ENCODE peak calls at places on chromosome 5, in eight cellular contexts. H is NCI-H1092 treated with DMSO at 0.1 percent for 48 hours; W is mesendoderm; J is CD4-positive, alpha-beta T cell; G is EL; N is left kidney; O is progenitor cell of endocrine pancreas; R is activated CD4-positive, CD25-positive, alpha-beta regulatory T cell. A is an unnamed sample.

GRCh38 chr5:136584474-136584873 is 219.1 kb upstream of the TRPC7 start:
- DNase-seq in H (no peak), W (no peak), J (no peak), G (no peak), N (no peak), O (no peak), R (no peak), A (no peak)

GRCh38 chr5:97422678-97423077 is 239.6 kb upstream of the RIOK2 start:
- DNase-seq in H (no peak), W (no peak), J (no peak), G (peak), N (no peak), O (no peak), R (no peak), A (no peak)

GRCh38 chr5:140346348-140347221 is at the start of gene HBEGF:
- DNase-seq in H (peak), W (peak), J (peak), G (peak), N (peak), O (peak), R (no peak), A (no peak)

GRCh38 chr5:174793684-174794328 is 69.4 kb downstream of the MSX2 start:
- DNase-seq in H (peak), W (peak), J (peak), G (peak), N (peak), O (peak), R (peak), A (peak)

GRCh38 chr5:979100-979817 is 29.3 kb upstream of the NKD2 start:
- DNase-seq in H (no peak), W (no peak), J (no peak), G (no peak), N (no peak), O (no peak), R (no peak), A (no peak)

GRCh38 chr5:72499730-72500129 is 7.5 kb downstream of the ZNF366 start:
- DNase-seq in H (no peak), W (no peak), J (no peak), G (no peak), N (no peak), O (no peak), R (no peak), A (no peak)

GRCh38 chr5:123496892-123497291 is 15.1 kb upstream of the CSNK1G3 start:
- DNase-seq in H (peak), W (no peak), J (no peak), G (no peak), N (no peak), O (no peak), R (no peak), A (no peak)

GRCh38 chr5:138974227-138975063 is 99.3 kb upstream of the LRRTM2 start:
- DNase-seq in H (no peak), W (no peak), J (no peak), G (no peak), N (peak), O (no peak), R (no peak), A (no peak)

GRCh38 chr5:9268226-9268625 is 277.6 kb downstream of the SEMA5A start:
- DNase-seq in H (no peak), W (no peak), J (no peak), G (no peak), N (peak), O (no peak), R (no peak), A (no peak)

GRCh38 chr5:111589320-111589719 is 77.0 kb upstream of the STARD4 start:
- DNase-seq in H (no peak), W (no peak), J (no peak), G (no peak), N (no peak), O (no peak), R (no peak), A (no peak)

GRCh38 chr5:80064124-80064523 is 29.0 kb downstream of the THBS4 start:
- DNase-seq in H (no peak), W (no peak), J (no peak), G (peak), N (no peak), O (no peak), R (no peak), A (no peak)

GRCh38 chr5:132767150-132767549 is 9.9 kb downstream of the SEPTIN8 start:
- DNase-seq in H (no peak), W (no peak), J (no peak), G (no peak), N (no peak), O (no peak), R (no peak), A (no peak)

GRCh38 chr5:179265529-179266290 is 79.6 kb downstream of the ADAMTS2 start:
- DNase-seq in H (peak), W (peak), J (no peak), G (peak), N (peak), O (no peak), R (no peak), A (no peak)

GRCh38 chr5:102807878-102808502 is 52.9 kb downstream of the PAM start:
- DNase-seq in H (peak), W (peak), J (no peak), G (peak), N (peak), O (no peak), R (no peak), A (no peak)

GRCh38 chr5:103033696-103034095 is 86.2 kb downstream of the GIN1 start:
- DNase-seq in H (no peak), W (no peak), J (no peak), G (no peak), N (no peak), O (no peak), R (no peak), A (no peak)

GRCh38 chr5:157222506-157223230 is 42.0 kb downstream of the ITK start:
- DNase-seq in H (no peak), W (no peak), J (peak), G (peak), N (no peak), O (no peak), R (peak), A (no peak)

GRCh38 chr5:54171645-54172384 is 138.6 kb downstream of the ARL15 start:
- DNase-seq in H (no peak), W (no peak), J (no peak), G (peak), N (no peak), O (no peak), R (no peak), A (no peak)

GRCh38 chr5:76326559-76327351 is 76.3 kb upstream of the IQGAP2 start:
- DNase-seq in H (no peak), W (peak), J (no peak), G (no peak), N (peak), O (no peak), R (no peak), A (no peak)

GRCh38 chr5:132506094-132506692 is 15.6 kb upstream of the IRF1 start:
- DNase-seq in H (peak), W (peak), J (no peak), G (peak), N (peak), O (no peak), R (no peak), A (no peak)

GRCh38 chr5:140075371-140075770 is 32.3 kb upstream of the NRG2 start:
- DNase-seq in H (no peak), W (no peak), J (no peak), G (peak), N (no peak), O (no peak), R (no peak), A (no peak)

GRCh38 chr5:28430565-28431178 is 1392.3 kb upstream of the CDH9 start:
- DNase-seq in H (no peak), W (no peak), J (no peak), G (no peak), N (peak), O (no peak), R (no peak), A (no peak)

GRCh38 chr5:1382248-1382700 is 37.4 kb upstream of the CLPTM1L start:
- DNase-seq in H (no peak), W (no peak), J (no peak), G (no peak), N (no peak), O (no peak), R (no peak), A (no peak)

GRCh38 chr5:77892061-77893010 is 116.2 kb upstream of the TBCA start:
- DNase-seq in H (peak), W (no peak), J (no peak), G (no peak), N (no peak), O (no peak), R (no peak), A (no peak)

GRCh38 chr5:135135530-135136201 is 101.6 kb upstream of the PITX1 start:
- DNase-seq in H (peak), W (no peak), J (no peak), G (peak), N (no peak), O (no peak), R (no peak), A (no peak)

GRCh38 chr5:83718195-83718825 is 2.3 kb downstream of the HAPLN1 start:
- DNase-seq in H (peak), W (peak), J (no peak), G (peak), N (peak), O (no peak), R (no peak), A (peak)

GRCh38 chr5:44740655-44741054 is 68.1 kb upstream of the MRPS30 start:
- DNase-seq in H (no peak), W (peak), J (no peak), G (no peak), N (peak), O (no peak), R (no peak), A (no peak)

GRCh38 chr5:57117601-57118000 is 56.3 kb upstream of the GPBP1 start:
- DNase-seq in H (no peak), W (no peak), J (peak), G (peak), N (no peak), O (no peak), R (no peak), A (no peak)

GRCh38 chr5:73030995-73031394 is 75.2 kb downstream of the FCHO2 start:
- DNase-seq in H (no peak), W (peak), J (no peak), G (peak), N (peak), O (peak), R (no peak), A (no peak)

GRCh38 chr5:172907657-172908056 is 51.6 kb upstream of the RPL26L1 start:
- DNase-seq in H (no peak), W (no peak), J (no peak), G (no peak), N (no peak), O (no peak), R (no peak), A (no peak)

GRCh38 chr5:58582411-58583393 is at the start of gene RAB3C:
- DNase-seq in H (peak), W (peak), J (peak), G (peak), N (peak), O (peak), R (no peak), A (peak)

GRCh38 chr5:178272591-178272990 is 40.0 kb upstream of the PHYKPL start:
- DNase-seq in H (no peak), W (no peak), J (no peak), G (no peak), N (no peak), O (no peak), R (no peak), A (no peak)

GRCh38 chr5:32170303-32171170 is 3.6 kb downstream of the GOLPH3 start:
- DNase-seq in H (no peak), W (peak), J (no peak), G (peak), N (no peak), O (no peak), R (no peak), A (no peak)

GRCh38 chr5:81121836-81122235 is 111.3 kb upstream of the CKMT2 start:
- DNase-seq in H (no peak), W (no peak), J (no peak), G (no peak), N (no peak), O (no peak), R (no peak), A (no peak)

GRCh38 chr5:33237471-33237870 is 203.3 kb upstream of the TARS1 start:
- DNase-seq in H (no peak), W (peak), J (no peak), G (no peak), N (no peak), O (no peak), R (no peak), A (no peak)

GRCh38 chr5:124789104-124789605 is 42.7 kb upstream of the ZNF608 start:
- DNase-seq in H (no peak), W (no peak), J (no peak), G (no peak), N (no peak), O (no peak), R (no peak), A (no peak)

GRCh38 chr5:173020154-173020581 is 36.0 kb upstream of the CREBRF start:
- DNase-seq in H (no peak), W (no peak), J (no peak), G (no peak), N (no peak), O (no peak), R (no peak), A (no peak)

GRCh38 chr5:178685386-178686059 is 44.9 kb downstream of the ZNF354A start:
- DNase-seq in H (no peak), W (no peak), J (no peak), G (no peak), N (no peak), O (no peak), R (no peak), A (no peak)